ENCODE peak calls at places on chromosomes 3 and 15, in eight cellular contexts. Q is omental fat pad; Y is HFF-Myc; K is substantia nigra; C is T-helper 2 cell; J is stimulated activated naive CD8-positive, alpha-beta T cell treated with anti-CD3 and anti-CD28 coated beads, Interleukin-15, Interleukin-2, amounts not matched to agents 100 U/mL and 50 U/mL, for 24 hours; G is ELF-1; D is germinal center. M is an unnamed sample.

GRCh38 chr15:39860200-39860599 is 59.9 kb downstream of the GPR176 start:
- DNase-seq in G (no peak), C (no peak), J (no peak), Q (no peak), Y (no peak), D (no peak), K (no peak), M (no peak)

GRCh38 chr3:25782938-25783660 is at the start of gene NGLY1:
- DNase-seq in Y (peak), D (peak), Q (peak), K (peak), C (peak), G (peak), J (peak), M (peak)

GRCh38 chr15:74752486-74753395 is 4.1 kb downstream of the CYP1A2 start:
- DNase-seq in K (no peak), J (no peak), D (no peak), Q (no peak), Y (no peak), C (no peak), G (no peak), M (no peak)

GRCh38 chr3:30505866-30506517 is 100.4 kb upstream of the TGFBR2 start:
- DNase-seq in K (no peak), G (no peak), C (no peak), Q (no peak), J (no peak), D (no peak), Y (no peak), M (no peak)

GRCh38 chr15:50562735-50563640 is 16.5 kb upstream of the USP50 start:
- DNase-seq in K (no peak), J (no peak), D (no peak), G (no peak), C (peak), Q (no peak), Y (no peak), M (no peak)

GRCh38 chr15:40251455-40252140 is 12.7 kb downstream of the PAK6 start:
- DNase-seq in Q (no peak), G (no peak), Y (no peak), J (no peak), C (no peak), D (no peak), K (no peak), M (no peak)

GRCh38 chr15:91568036-91568435 is 285.5 kb upstream of the SLCO3A1 start:
- DNase-seq in C (no peak), G (no peak), J (no peak), D (no peak), Y (no peak), K (no peak), Q (no peak), M (no peak)

GRCh38 chr3:58474967-58475578 is 16.8 kb upstream of the KCTD6 start:
- DNase-seq in J (no peak), C (no peak), Y (no peak), Q (no peak), G (no peak), K (no peak), D (peak), M (peak)

GRCh38 chr15:64688770-64689169 is 86.6 kb downstream of the RBPMS2 start:
- DNase-seq in K (no peak), Y (no peak), C (no peak), G (no peak), J (no peak), Q (no peak), D (no peak), M (no peak)